ENCODE peak calls at places on chromosomes 13 and 19, in nine cellular contexts. A, W, N, B, Z, I, S, J and P are unnamed samples.

GRCh38 chr13:99878921-99879610 is 92.5 kb downstream of the ZIC5 start:
- DNase-seq in J (no peak), S (no peak), N (no peak), A (no peak), B (no peak), Z (no peak), I (no peak), W (no peak), P (no peak)

GRCh38 chr19:7376151-7376852 is 27.6 kb downstream of the ARHGEF18 start:
- DNase-seq in W (no peak), A (no peak), J (no peak), I (no peak), N (no peak), S (no peak), B (no peak), Z (no peak), P (no peak)

GRCh38 chr19:49988433-49988832 is 27.5 kb upstream of the SIGLEC11 start:
- DNase-seq in I (no peak), W (no peak), A (peak; percentile 13), N (no peak), S (no peak), Z (no peak), B (no peak), J (no peak), P (no peak)

GRCh38 chr13:24086642-24087041 is 73.9 kb upstream of the SPATA13 start:
- DNase-seq in N (no peak), A (no peak), I (no peak), Z (no peak), S (no peak), W (no peak), B (no peak), J (no peak), P (no peak)

GRCh38 chr13:42355118-42355840 is 83.3 kb downstream of the AKAP11 start:
- DNase-seq in Z (no peak), S (no peak), W (no peak), A (no peak), B (peak; percentile 42), N (no peak), J (no peak), I (no peak), P (peak; percentile 26)

GRCh38 chr19:42206871-42207755 is 10.4 kb downstream of the DEDD2 start:
- DNase-seq in Z (no peak), S (no peak), N (no peak), J (no peak), I (no peak), A (peak; percentile 36), B (no peak), W (no peak), P (no peak)

GRCh38 chr13:106096661-106097092 is 438.8 kb downstream of the EFNB2 start:
- DNase-seq in J (no peak), I (no peak), W (no peak), N (no peak), B (no peak), A (no peak), Z (no peak), S (no peak), P (no peak)

GRCh38 chr19:58372311-58373133 is 8.3 kb downstream of the ZNF837 start:
- DNase-seq in J (no peak), Z (no peak), S (no peak), N (no peak), W (peak; percentile 78), B (no peak), I (no peak), A (no peak), P (no peak)

GRCh38 chr13:29454931-29455481 is 140.5 kb downstream of the SLC7A1 start:
- DNase-seq in W (no peak), N (no peak), A (peak; percentile 37), J (no peak), Z (peak; percentile 14), I (no peak), S (no peak), B (peak; percentile 47), P (peak; percentile 47)

GRCh38 chr19:53365899-53366493 is 491 bp downstream of the ZNF525 start:
- DNase-seq in S (no peak), J (no peak), Z (peak; percentile 17), W (no peak), N (no peak), B (no peak), I (no peak), A (peak; percentile 15), P (peak; percentile 24)

GRCh38 chr13:45333973-45334922 is 6.7 kb downstream of the TPT1 start:
- DNase-seq in I (peak; percentile 66), B (no peak), Z (peak; percentile 49), S (no peak), J (no peak), A (peak; percentile 47), N (no peak), W (no peak), P (no peak)

GRCh38 chr19:8396563-8397203 is 6.5 kb downstream of the RAB11B start:
- DNase-seq in Z (peak; percentile 64), S (peak; percentile 49), J (no peak), W (no peak), B (peak; percentile 89), N (peak; percentile 62), I (peak; percentile 69), A (peak; percentile 41), P (peak; percentile 81)

GRCh38 chr13:103187621-103188020 is 121.4 kb upstream of the SLC10A2 start:
- DNase-seq in N (no peak), A (no peak), S (no peak), Z (no peak), J (no peak), I (no peak), B (no peak), W (no peak), P (no peak)

GRCh38 chr19:15666883-15667282 is 6.0 kb upstream of the CYP4F12 start:
- DNase-seq in W (no peak), A (no peak), B (no peak), I (no peak), S (no peak), Z (no peak), N (no peak), J (no peak), P (no peak)

GRCh38 chr13:84137292-84137691 is 255.0 kb upstream of the SLITRK1 start:
- DNase-seq in B (no peak), I (no peak), Z (no peak), A (peak; percentile 17), N (no peak), W (no peak), S (no peak), J (no peak), P (no peak)

GRCh38 chr13:31914843-31915242 is 116.7 kb upstream of the FRY start:
- DNase-seq in A (no peak), S (no peak), J (no peak), Z (no peak), N (no peak), W (no peak), B (no peak), I (no peak), P (no peak)
- TF ChIP-seq CTCF in A (no peak), S (no peak), J (no peak), Z (no peak), N (no peak), W (no peak), B (no peak), I (no peak), P (no peak)

GRCh38 chr13:114146629-114147028 is 14.2 kb upstream of the RASA3 start:
- DNase-seq in J (no peak), I (no peak), B (no peak), N (peak; percentile 44), W (peak; percentile 27), Z (no peak), A (no peak), S (peak; percentile 4), P (no peak)
- TF ChIP-seq CTCF in J (no peak), I (peak; percentile 41), B (peak; percentile 17), N (peak; percentile 59), W (no peak), Z (peak; percentile 30), A (peak; percentile 19), S (no peak), P (peak; percentile 14)

GRCh38 chr19:40659566-40659965 is 30.9 kb downstream of the NUMBL start:
- DNase-seq in B (no peak), W (no peak), N (no peak), J (no peak), A (no peak), I (no peak), Z (no peak), S (no peak), P (no peak)

GRCh38 chr19:40666803-40667438 is 23.5 kb downstream of the NUMBL start:
- DNase-seq in B (no peak), W (no peak), A (no peak), Z (no peak), N (no peak), S (no peak), I (no peak), J (no peak), P (no peak)

GRCh38 chr19:40663712-40664692 is 26.4 kb downstream of the NUMBL start:
- DNase-seq in S (peak; percentile 33), N (no peak), J (no peak), W (no peak), Z (peak; percentile 42), I (no peak), A (peak; percentile 25), B (peak; percentile 53), P (peak; percentile 42)

GRCh38 chr19:40661616-40662015 is 28.8 kb downstream of the NUMBL start:
- DNase-seq in S (no peak), I (no peak), W (no peak), N (no peak), A (no peak), Z (no peak), J (no peak), B (no peak), P (no peak)

GRCh38 chr19:40662925-40663711 is 27.3 kb downstream of the NUMBL start:
- DNase-seq in A (peak; percentile 78), W (peak; percentile 91), I (peak; percentile 91), B (peak; percentile 94), Z (peak; percentile 96), J (peak; percentile 40), N (peak; percentile 91), S (peak; percentile 93), P (peak; percentile 92)
- TF ChIP-seq CTCF in A (peak; percentile 74), W (peak; percentile 99), I (peak; percentile 68), B (no peak), Z (no peak), J (peak; percentile 99), N (no peak), S (peak; percentile 99), P (peak; percentile 99)

DNA sequence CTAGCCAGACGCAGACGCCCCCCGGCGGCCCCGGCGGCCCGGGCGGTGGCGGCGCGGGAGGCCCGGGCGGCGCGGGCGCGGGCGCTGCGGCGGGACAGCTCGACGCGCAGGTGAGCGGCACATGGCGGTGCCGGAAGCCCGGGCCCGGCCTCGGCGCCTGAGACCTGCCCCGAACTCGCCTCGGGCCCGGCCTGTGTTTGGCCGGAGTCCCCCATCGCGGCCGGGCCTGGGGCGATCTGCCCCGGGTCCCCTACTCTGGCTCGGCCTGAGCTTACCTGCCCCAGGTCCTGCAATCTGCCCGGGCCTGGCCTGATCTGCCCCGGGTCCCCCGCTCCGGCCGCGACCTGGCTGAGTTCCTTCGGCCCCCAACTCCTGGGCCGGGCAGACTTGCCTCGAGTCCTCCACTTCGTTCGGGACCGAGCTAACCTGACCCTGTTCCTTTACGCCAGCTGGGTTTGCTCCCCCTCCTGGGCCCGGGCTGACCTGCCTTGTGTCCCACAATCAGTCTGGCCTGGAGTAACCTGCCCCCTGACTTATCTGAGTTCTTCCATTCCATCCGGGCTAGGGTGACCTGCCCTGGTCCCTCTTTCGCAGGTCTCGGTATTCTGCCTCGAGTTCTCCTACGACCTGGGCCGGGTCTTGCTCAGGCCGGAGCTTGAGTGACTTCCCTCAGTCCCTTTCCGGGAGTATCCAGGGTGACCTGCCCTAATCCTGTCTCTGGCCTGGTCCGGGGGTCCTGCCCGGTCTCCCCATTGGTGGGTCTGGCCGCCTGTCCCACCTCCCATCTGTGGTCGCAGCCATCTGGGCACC is 777 bp downstream of the UPF1 start:
- DNase-seq in Z (peak; percentile 30), S (no peak), B (peak; percentile 65), N (peak; percentile 57), W (peak; percentile 56), J (no peak), A (peak; percentile 25), I (no peak), P (no peak)
- TF ChIP-seq CTCF in Z (peak; percentile 23), S (no peak), B (peak; percentile 15), N (peak; percentile 45), W (peak; percentile 16), J (no peak), A (peak; percentile 25), I (no peak), P (peak; percentile 12)